ENCODE peak calls at places on chromosome 3, in five cellular contexts. One of them, this sample, is unnamed.

GRCh38 chr3:175057406-175057805 is 198.3 kb downstream of the NAALADL2 start:
- DNase-seq in naive thymus-derived CD4-positive, alpha-beta T cell: no peak
- DNase-seq in stomach: no peak
- DNase-seq in GM23248: no peak
- DNase-seq in cardiac muscle cell: no peak
- DNase-seq in this sample: no peak

GRCh38 chr3:149532463-149533180 is 58.1 kb downstream of the TM4SF4 start:
- DNase-seq in stomach: no peak
- DNase-seq in GM23248: no peak
- DNase-seq in naive thymus-derived CD4-positive, alpha-beta T cell: no peak
- DNase-seq in cardiac muscle cell: no peak
- DNase-seq in this sample: no peak

GRCh38 chr3:197546307-197547085 is 9.3 kb downstream of the BDH1 start:
- DNase-seq in stomach: no peak
- DNase-seq in cardiac muscle cell: no peak
- DNase-seq in GM23248: no peak
- DNase-seq in naive thymus-derived CD4-positive, alpha-beta T cell: no peak
- DNase-seq in this sample: no peak

GRCh38 chr3:154059798-154060197 is 61.4 kb upstream of the ARHGEF26 start:
- DNase-seq in GM23248: peak; percentile 8
- DNase-seq in stomach: no peak
- DNase-seq in naive thymus-derived CD4-positive, alpha-beta T cell: no peak
- DNase-seq in cardiac muscle cell: peak; percentile 16
- DNase-seq in this sample: no peak

GRCh38 chr3:110750201-110750600 is 321.4 kb upstream of the NECTIN3 start:
- DNase-seq in cardiac muscle cell: no peak
- DNase-seq in naive thymus-derived CD4-positive, alpha-beta T cell: no peak
- DNase-seq in GM23248: peak; percentile 14
- DNase-seq in stomach: no peak
- DNase-seq in this sample: no peak

GRCh38 chr3:99760602-99761001 is 57.1 kb upstream of the CMSS1 start:
- DNase-seq in GM23248: no peak
- DNase-seq in naive thymus-derived CD4-positive, alpha-beta T cell: no peak
- DNase-seq in cardiac muscle cell: no peak
- DNase-seq in stomach: no peak
- DNase-seq in this sample: no peak

GRCh38 chr3:69892706-69893105 is 106.8 kb upstream of the SAMMSON start:
- DNase-seq in cardiac muscle cell: no peak
- DNase-seq in naive thymus-derived CD4-positive, alpha-beta T cell: no peak
- DNase-seq in stomach: no peak
- DNase-seq in GM23248: no peak
- DNase-seq in this sample: no peak

GRCh38 chr3:16307832-16308531 is 43.0 kb downstream of the OXNAD1 start:
- DNase-seq in naive thymus-derived CD4-positive, alpha-beta T cell: no peak
- DNase-seq in cardiac muscle cell: no peak
- DNase-seq in GM23248: no peak
- DNase-seq in stomach: no peak
- DNase-seq in this sample: no peak

GRCh38 chr3:115040673-115041286 is 106.3 kb downstream of the ZBTB20 start:
- DNase-seq in cardiac muscle cell: peak; percentile 36
- DNase-seq in naive thymus-derived CD4-positive, alpha-beta T cell: no peak
- DNase-seq in GM23248: peak; percentile 73
- DNase-seq in stomach: peak; percentile 28
- DNase-seq in this sample: peak; percentile 31

GRCh38 chr3:31371464-31371863 is 161.3 kb upstream of the STT3B start:
- DNase-seq in naive thymus-derived CD4-positive, alpha-beta T cell: no peak
- DNase-seq in GM23248: no peak
- DNase-seq in cardiac muscle cell: no peak
- DNase-seq in stomach: no peak
- DNase-seq in this sample: no peak

GRCh38 chr3:22938739-22939138 is 264.4 kb upstream of the UBE2E2 start:
- DNase-seq in stomach: no peak
- DNase-seq in cardiac muscle cell: no peak
- DNase-seq in GM23248: no peak
- DNase-seq in naive thymus-derived CD4-positive, alpha-beta T cell: no peak
- DNase-seq in this sample: no peak

GRCh38 chr3:197367081-197367780 is 68.8 kb upstream of the DLG1 start:
- DNase-seq in stomach: peak; percentile 74
- DNase-seq in naive thymus-derived CD4-positive, alpha-beta T cell: no peak
- DNase-seq in cardiac muscle cell: no peak
- DNase-seq in GM23248: peak; percentile 71
- DNase-seq in this sample: peak; percentile 87

GRCh38 chr3:189167027-189167766 is 4.6 kb upstream of the TPRG1 start:
- DNase-seq in stomach: peak; percentile 65
- DNase-seq in naive thymus-derived CD4-positive, alpha-beta T cell: no peak
- DNase-seq in GM23248: no peak
- DNase-seq in cardiac muscle cell: no peak
- DNase-seq in this sample: peak; percentile 94
- H3K27ac ChIP-seq in stomach: no peak overlapping the region
- H3K27ac ChIP-seq in naive thymus-derived CD4-positive, alpha-beta T cell: no peak overlapping the region
- H3K27ac ChIP-seq in GM23248: no peak overlapping the region
- H3K27ac ChIP-seq in cardiac muscle cell: no peak overlapping the region
- H3K27ac ChIP-seq in this sample: no peak overlapping the region

GRCh38 chr3:38549486-38549885 is 53.3 kb downstream of the EXOG start:
- DNase-seq in GM23248: no peak
- DNase-seq in stomach: peak; percentile 22
- DNase-seq in naive thymus-derived CD4-positive, alpha-beta T cell: peak; percentile 13
- DNase-seq in cardiac muscle cell: no peak
- DNase-seq in this sample: no peak

GRCh38 chr3:38549082-38549481 is 52.9 kb downstream of the EXOG start:
- DNase-seq in cardiac muscle cell: no peak
- DNase-seq in GM23248: no peak
- DNase-seq in stomach: no peak
- DNase-seq in naive thymus-derived CD4-positive, alpha-beta T cell: peak; percentile 10
- DNase-seq in this sample: no peak

GRCh38 chr3:38549957-38550840 is 54.1 kb downstream of the EXOG start:
- DNase-seq in GM23248: no peak
- DNase-seq in stomach: peak; percentile 16
- DNase-seq in naive thymus-derived CD4-positive, alpha-beta T cell: no peak
- DNase-seq in cardiac muscle cell: no peak
- DNase-seq in this sample: no peak

GRCh38 chr3:38545983-38546382 is 49.8 kb downstream of the EXOG start:
- DNase-seq in stomach: no peak
- DNase-seq in cardiac muscle cell: no peak
- DNase-seq in GM23248: no peak
- DNase-seq in naive thymus-derived CD4-positive, alpha-beta T cell: no peak
- DNase-seq in this sample: no peak

DNA sequence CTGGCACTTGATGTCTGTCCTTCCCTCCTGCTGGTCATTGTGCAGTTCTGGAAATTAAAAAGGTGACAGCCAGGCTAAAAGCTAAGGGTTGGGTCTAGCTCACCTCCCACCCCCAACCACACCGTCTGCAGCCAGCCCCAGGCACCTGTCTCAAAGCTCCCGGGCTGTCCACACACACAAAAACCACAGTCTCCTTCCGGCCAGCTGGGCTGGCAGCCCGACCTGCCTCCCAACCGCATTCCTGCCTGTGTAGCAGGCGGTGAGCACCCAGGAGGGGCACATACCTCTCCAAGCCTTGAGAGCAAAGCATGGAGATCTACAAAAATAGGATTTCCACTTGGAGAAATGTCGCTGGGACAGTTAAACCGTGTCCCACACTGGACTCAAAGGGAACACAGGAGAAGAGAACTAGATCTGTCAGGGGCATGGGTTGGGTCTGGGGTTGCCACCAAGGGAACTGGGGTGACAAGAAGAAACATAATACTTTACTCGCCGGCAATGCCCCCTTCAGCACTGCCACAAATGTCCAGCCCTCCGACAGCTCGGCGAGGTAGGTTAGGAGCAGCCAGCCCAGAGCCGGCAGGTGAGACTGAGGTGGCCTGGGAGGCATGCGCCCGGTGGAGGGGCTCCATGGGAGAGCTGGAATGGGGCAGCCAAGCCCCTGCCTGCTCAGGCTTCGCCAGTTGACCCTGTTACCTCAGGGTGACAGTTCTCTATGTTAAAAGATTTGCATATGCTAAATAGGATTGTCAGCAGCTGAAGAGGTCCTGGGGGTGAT is 52.2 kb downstream of the EXOG start:
- DNase-seq in stomach: no peak
- DNase-seq in cardiac muscle cell: peak; percentile 49
- DNase-seq in GM23248: no peak
- DNase-seq in naive thymus-derived CD4-positive, alpha-beta T cell: peak; percentile 15
- DNase-seq in this sample: no peak
- H3K27ac ChIP-seq in stomach: no peak overlapping the region
- H3K27ac ChIP-seq in cardiac muscle cell: no peak overlapping the region
- H3K27ac ChIP-seq in GM23248: no peak overlapping the region
- H3K27ac ChIP-seq in naive thymus-derived CD4-positive, alpha-beta T cell: no peak overlapping the region
- H3K27ac ChIP-seq in this sample: no peak overlapping the region

GRCh38 chr3:11212301-11212613 is 58.0 kb downstream of the HRH1 start:
- DNase-seq in GM23248: peak; percentile 81
- DNase-seq in naive thymus-derived CD4-positive, alpha-beta T cell: no peak
- DNase-seq in cardiac muscle cell: no peak
- DNase-seq in stomach: peak; percentile 10
- DNase-seq in this sample: peak; percentile 42
- H3K27ac ChIP-seq in GM23248: peak overlapping the region; percentile 81
- H3K27ac ChIP-seq in naive thymus-derived CD4-positive, alpha-beta T cell: no peak overlapping the region
- H3K27ac ChIP-seq in cardiac muscle cell: no peak overlapping the region
- H3K27ac ChIP-seq in stomach: no peak overlapping the region
- H3K27ac ChIP-seq in this sample: peak overlapping the region; percentile 93

DNA sequence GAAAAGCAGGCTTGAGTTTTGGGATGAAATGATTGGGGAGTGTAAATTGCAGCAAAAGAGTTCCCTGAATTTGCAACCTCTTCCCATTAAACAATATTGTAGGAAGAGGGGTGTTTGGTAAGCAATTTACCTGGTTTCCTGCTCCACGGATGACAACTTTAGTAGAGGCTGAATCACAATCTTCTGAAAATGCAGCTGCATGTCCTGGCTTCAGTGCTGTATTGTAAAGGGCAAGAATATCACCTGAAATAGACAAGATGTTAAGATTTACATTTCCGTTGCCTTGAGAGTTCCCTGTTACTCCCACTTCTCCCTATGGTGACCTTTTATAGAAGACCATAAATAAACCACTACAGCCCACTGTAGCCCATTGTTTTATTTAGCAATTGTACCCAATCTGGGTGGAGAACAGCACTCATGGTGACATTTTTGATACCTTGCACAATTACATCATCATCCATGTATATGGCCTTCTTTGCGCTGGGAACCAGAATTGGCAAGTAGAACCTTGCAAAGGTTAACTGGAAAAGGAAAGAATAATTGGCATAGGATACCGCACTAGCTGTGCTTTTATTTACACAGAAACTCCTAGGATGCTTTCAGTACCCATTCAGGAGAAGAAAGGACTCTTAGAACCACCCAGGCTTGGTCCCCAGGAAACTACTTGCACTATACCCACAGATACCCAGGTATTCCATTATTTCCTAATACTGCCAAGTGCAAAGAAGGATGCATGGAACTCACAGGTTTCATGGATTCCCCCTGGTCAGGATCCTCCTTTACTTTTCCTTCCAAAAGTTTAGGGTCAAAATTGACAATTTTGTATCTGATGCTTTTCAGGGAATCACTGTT is 9.6 kb downstream of the GLT8D1 start:
- DNase-seq in cardiac muscle cell: no peak
- DNase-seq in naive thymus-derived CD4-positive, alpha-beta T cell: no peak
- DNase-seq in stomach: no peak
- DNase-seq in GM23248: no peak
- DNase-seq in this sample: no peak
- H3K27ac ChIP-seq in cardiac muscle cell: peak overlapping the region; percentile 34
- H3K27ac ChIP-seq in naive thymus-derived CD4-positive, alpha-beta T cell: no peak overlapping the region
- H3K27ac ChIP-seq in stomach: no peak overlapping the region
- H3K27ac ChIP-seq in GM23248: peak overlapping the region; percentile 41
- H3K27ac ChIP-seq in this sample: no peak overlapping the region

DNA sequence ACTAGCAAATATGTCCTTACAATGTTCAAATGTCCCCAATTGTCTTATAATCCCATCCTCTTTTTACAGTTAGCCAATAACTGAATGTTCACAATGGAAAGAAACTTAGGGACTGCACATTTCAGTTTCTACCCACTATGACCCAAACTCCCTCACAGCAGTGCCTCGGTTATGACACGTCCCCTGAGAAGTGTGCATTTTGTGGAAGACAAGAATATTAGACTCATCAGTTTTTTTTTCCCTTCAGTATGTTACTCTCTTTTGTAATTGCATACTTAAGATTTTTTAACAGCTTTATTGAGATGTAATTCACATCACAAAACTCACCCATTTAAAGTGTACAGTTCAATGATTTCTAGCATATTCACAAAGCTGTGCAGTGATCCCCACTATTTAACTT is 64.8 kb downstream of the IGF2BP2 start:
- DNase-seq in GM23248: peak; percentile 60
- DNase-seq in naive thymus-derived CD4-positive, alpha-beta T cell: no peak
- DNase-seq in stomach: no peak
- DNase-seq in cardiac muscle cell: no peak
- DNase-seq in this sample: no peak
- H3K27ac ChIP-seq in GM23248: peak overlapping the region; percentile 35
- H3K27ac ChIP-seq in naive thymus-derived CD4-positive, alpha-beta T cell: no peak overlapping the region
- H3K27ac ChIP-seq in stomach: no peak overlapping the region
- H3K27ac ChIP-seq in cardiac muscle cell: no peak overlapping the region
- H3K27ac ChIP-seq in this sample: peak overlapping the region; percentile 58

DNA sequence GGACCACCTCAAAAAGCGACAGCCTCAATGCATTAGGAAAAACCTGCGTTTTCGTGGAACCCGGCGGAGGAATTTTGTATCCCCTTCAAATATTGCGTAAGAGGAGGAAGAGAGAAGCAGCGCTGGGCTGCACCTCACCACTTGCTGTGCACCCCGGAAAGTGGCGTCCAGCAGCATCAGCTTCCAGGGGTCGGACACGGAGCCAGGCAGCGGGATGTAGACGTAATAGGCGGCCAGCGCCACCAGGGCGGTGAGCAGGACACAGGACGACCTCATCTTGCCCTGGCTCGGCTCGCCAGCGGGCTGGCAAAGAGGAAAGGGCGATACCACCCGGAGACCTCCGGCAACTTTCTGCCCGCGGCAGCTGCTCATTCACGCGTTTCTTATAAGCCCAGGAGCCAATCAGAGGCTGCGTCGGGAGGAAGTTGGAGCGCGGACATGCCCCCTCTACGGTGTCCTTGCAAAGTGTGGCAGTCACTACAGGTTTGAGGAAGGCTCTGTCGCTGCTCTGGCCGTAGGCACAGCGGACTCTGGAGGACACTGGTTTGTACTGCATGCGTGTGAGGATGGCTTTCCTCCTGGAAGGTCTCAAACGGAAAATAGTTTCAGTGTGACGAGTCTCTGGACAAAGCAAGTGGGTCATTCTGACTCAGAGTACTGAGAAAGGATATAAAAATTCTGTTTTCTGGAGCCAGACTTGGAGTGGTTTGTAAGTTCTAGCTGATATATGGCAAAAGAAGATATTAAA is at the start of gene NCEH1:
- DNase-seq in stomach: peak; percentile 91
- DNase-seq in cardiac muscle cell: peak; percentile 95
- DNase-seq in GM23248: peak; percentile 99
- DNase-seq in naive thymus-derived CD4-positive, alpha-beta T cell: peak; percentile 68
- DNase-seq in this sample: peak; percentile 91
- H3K27ac ChIP-seq in stomach: peak within 1 kb of the TSS; percentile 85
- H3K27ac ChIP-seq in cardiac muscle cell: peak within 1 kb of the TSS; percentile 8
- H3K27ac ChIP-seq in GM23248: peak within 1 kb of the TSS; percentile 93
- H3K27ac ChIP-seq in naive thymus-derived CD4-positive, alpha-beta T cell: peak within 1 kb of the TSS; percentile 45
- H3K27ac ChIP-seq in this sample: peak within 1 kb of the TSS; percentile 92

GRCh38 chr3:38151667-38152265 is 13.3 kb downstream of the MYD88 start:
- DNase-seq in cardiac muscle cell: no peak
- DNase-seq in GM23248: peak; percentile 67
- DNase-seq in stomach: peak; percentile 51
- DNase-seq in naive thymus-derived CD4-positive, alpha-beta T cell: no peak
- DNase-seq in this sample: peak; percentile 59
- H3K27ac ChIP-seq in cardiac muscle cell: no peak overlapping the region
- H3K27ac ChIP-seq in GM23248: peak overlapping the region; percentile 46
- H3K27ac ChIP-seq in stomach: peak overlapping the region; percentile 26
- H3K27ac ChIP-seq in naive thymus-derived CD4-positive, alpha-beta T cell: no peak overlapping the region
- H3K27ac ChIP-seq in this sample: peak overlapping the region; percentile 65